ENCODE peak calls at places on chromosomes 12 and 14, in nine cellular contexts. F is mammary epithelial cell, K is tibial nerve, C is ovary, T is GM23338, V is choroid plexus epithelial cell, P is Peyer's patch, Z is fibroblast of lung, Y is brain microvascular endothelial cell. L is an unnamed sample.

GRCh38 chr14:32078030-32078793 is 1.1 kb downstream of the ARHGAP5 start:
- DNase-seq in T (peak; percentile 8), F (peak; percentile 59), V (peak; percentile 61), K (no peak), P (peak; percentile 74), Z (peak; percentile 55), C (peak; percentile 42), Y (peak; percentile 13), L (peak; percentile 33)

GRCh38 chr12:120495189-120495722 is 657 bp upstream of the DYNLL1 start:
- DNase-seq in Y (no peak), T (peak; percentile 28), C (peak; percentile 18), K (no peak), V (peak; percentile 11), F (peak; percentile 6), P (no peak), Z (no peak), L (no peak)

GRCh38 chr14:39426605-39427004 is 5.6 kb downstream of the FBXO33 start:
- DNase-seq in C (no peak), Y (peak; percentile 9), K (no peak), Z (peak; percentile 58), T (peak; percentile 53), P (no peak), V (peak; percentile 89), F (peak; percentile 31), L (peak; percentile 74)

GRCh38 chr12:109738209-109738608 is 24.6 kb downstream of the FAM222A start:
- DNase-seq in C (no peak), V (no peak), Y (no peak), K (peak; percentile 3), T (no peak), P (peak; percentile 44), Z (no peak), F (no peak), L (no peak)

GRCh38 chr12:102808412-102808811 is 108.6 kb downstream of the PAH start:
- DNase-seq in V (no peak), Y (no peak), P (no peak), Z (no peak), C (no peak), F (no peak), T (no peak), K (no peak), L (no peak)

GRCh38 chr14:73877790-73878189 is 8.9 kb upstream of the ZNF410 start:
- DNase-seq in V (no peak), Z (no peak), F (no peak), T (no peak), P (no peak), K (no peak), Y (no peak), C (no peak), L (no peak)

GRCh38 chr12:82176016-82176415 is 182.2 kb downstream of the CCDC59 start:
- DNase-seq in Y (peak; percentile 2), T (peak; percentile 4), Z (no peak), V (peak; percentile 1), C (no peak), K (no peak), P (no peak), F (no peak), L (no peak)

GRCh38 chr12:49049566-49050224 is 10.9 kb downstream of the KMT2D start:
- DNase-seq in Y (peak; percentile 77), F (no peak), K (no peak), P (peak; percentile 33), T (no peak), C (no peak), Z (peak; percentile 51), V (peak; percentile 81), L (peak; percentile 75)

GRCh38 chr12:4975574-4975973 is 65.9 kb downstream of the KCNA1 start:
- DNase-seq in F (no peak), V (no peak), Z (no peak), P (no peak), T (peak; percentile 46), C (no peak), Y (no peak), K (no peak), L (peak; percentile 7)

GRCh38 chr12:97167598-97167997 is 260.5 kb downstream of the NEDD1 start:
- DNase-seq in K (no peak), Z (no peak), P (no peak), F (peak; percentile 2), T (no peak), Y (no peak), C (no peak), V (no peak), L (no peak)

GRCh38 chr12:26274441-26275312 is 79.3 kb downstream of the SSPN start:
- DNase-seq in T (peak; percentile 8), P (peak; percentile 64), F (peak; percentile 100), Z (peak; percentile 98), Y (peak; percentile 99), C (peak; percentile 92), V (peak; percentile 100), K (peak; percentile 74), L (peak; percentile 99)

GRCh38 chr12:99680276-99680675 is 32.7 kb downstream of the GARIN6 start:
- DNase-seq in Z (no peak), V (no peak), F (no peak), T (no peak), C (no peak), K (no peak), Y (no peak), P (no peak), L (no peak)

GRCh38 chr14:102525213-102526143 is 15.9 kb upstream of the ANKRD9 start:
- DNase-seq in P (peak; percentile 51), Y (peak; percentile 59), T (no peak), F (peak; percentile 71), Z (peak; percentile 76), K (no peak), C (no peak), V (peak; percentile 74), L (peak; percentile 67)

GRCh38 chr14:99522934-99523660 is 41.9 kb downstream of the CCNK start:
- DNase-seq in Z (peak; percentile 25), F (no peak), T (no peak), C (no peak), Y (no peak), V (peak; percentile 38), P (no peak), K (no peak), L (no peak)

GRCh38 chr12:43776498-43776897 is 17.7 kb downstream of the IRAK4 start:
- DNase-seq in T (peak; percentile 71), Y (no peak), P (no peak), K (no peak), Z (peak; percentile 53), F (peak; percentile 13), V (peak; percentile 58), C (no peak), L (peak; percentile 40)

GRCh38 chr12:38124247-38125012 is 192.1 kb upstream of the ALG10B start:
- DNase-seq in K (no peak), F (no peak), V (no peak), Z (no peak), C (no peak), Y (no peak), T (no peak), P (no peak), L (no peak)

GRCh38 chr14:61102549-61103466 is 121.8 kb downstream of the SLC38A6 start:
- DNase-seq in Z (no peak), V (no peak), P (no peak), T (no peak), C (no peak), Y (no peak), K (no peak), F (no peak), L (no peak)

GRCh38 chr12:56220611-56221232 is 1.0 kb downstream of the RNF41 start:
- DNase-seq in F (peak; percentile 36), Z (peak; percentile 57), T (peak; percentile 52), C (no peak), K (no peak), Y (no peak), P (no peak), V (peak; percentile 69), L (peak; percentile 42)

GRCh38 chr12:131894313-131894860 is at the start of gene ULK1:
- DNase-seq in F (peak; percentile 79), Z (peak; percentile 90), Y (peak; percentile 75), K (peak; percentile 90), T (peak; percentile 95), C (peak; percentile 95), V (peak; percentile 89), P (peak; percentile 96), L (peak; percentile 76)

GRCh38 chr12:93803408-93803807 is 126.2 kb downstream of the CRADD start:
- DNase-seq in P (no peak), V (peak; percentile 87), C (no peak), T (no peak), F (peak; percentile 79), K (no peak), Y (no peak), Z (peak; percentile 88), L (peak; percentile 88)
- H3K4me3 ChIP-seq in P (no peak overlapping the region), V (no peak overlapping the region), C (no peak overlapping the region), T (no peak overlapping the region), F (no peak overlapping the region), K (no peak overlapping the region), Y (no peak overlapping the region), Z (peak overlapping the region; percentile 12), L (no peak overlapping the region)

GRCh38 chr12:10151621-10152020 is 20.3 kb downstream of the OLR1 start:
- DNase-seq in P (no peak), T (no peak), F (no peak), C (no peak), K (no peak), V (no peak), Z (no peak), Y (no peak), L (no peak)

GRCh38 chr12:10153271-10154144 is 18.4 kb downstream of the OLR1 start:
- DNase-seq in V (peak; percentile 81), T (peak; percentile 86), F (peak; percentile 43), C (peak; percentile 74), K (peak; percentile 38), Z (peak; percentile 81), P (peak; percentile 75), Y (peak; percentile 73), L (peak; percentile 62)

GRCh38 chr12:10143205-10143604 is 13.2 kb upstream of the CLEC7A start:
- DNase-seq in C (no peak), Y (peak; percentile 51), V (peak; percentile 58), Z (no peak), P (no peak), K (no peak), F (no peak), T (no peak), L (peak; percentile 5)

GRCh38 chr12:10147714-10148403 is 17.9 kb upstream of the CLEC7A start:
- DNase-seq in T (no peak), V (no peak), C (no peak), Y (no peak), F (no peak), P (no peak), Z (no peak), K (no peak), L (no peak)
- TF ChIP-seq CTCF in T (no peak), V (no peak), C (no peak), Y (no peak), F (no peak), P (no peak), Z (no peak), K (no peak), L (no peak)

GRCh38 chr14:65703996-65704395 is 291.5 kb downstream of the FUT8 start:
- DNase-seq in C (no peak), K (no peak), Z (peak; percentile 44), P (no peak), T (peak; percentile 21), Y (no peak), F (no peak), V (peak; percentile 4), L (peak; percentile 3)
- H3K4me3 ChIP-seq in C (no peak overlapping the region), K (no peak overlapping the region), Z (no peak overlapping the region), P (no peak overlapping the region), T (no peak overlapping the region), Y (no peak overlapping the region), F (no peak overlapping the region), V (no peak overlapping the region), L (no peak overlapping the region)

DNA sequence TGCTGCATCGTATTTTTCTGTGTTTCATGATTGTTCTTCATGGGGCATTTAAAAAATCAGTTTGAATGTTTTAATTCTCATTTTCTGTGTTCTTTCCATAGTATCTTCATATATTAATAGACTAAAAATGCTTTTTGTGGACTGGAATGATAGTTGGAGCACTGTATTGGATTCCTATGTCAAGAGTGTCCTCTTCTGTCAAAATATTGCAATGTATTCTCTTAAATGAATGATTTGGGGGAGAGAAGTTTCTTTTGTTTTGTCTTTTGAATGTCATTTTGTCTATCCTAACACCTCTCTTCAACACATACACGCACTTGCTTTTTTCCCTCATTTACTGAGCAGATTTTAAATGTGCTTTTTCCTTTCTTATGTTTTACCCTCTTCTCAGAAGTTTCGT is 4.7 kb upstream of the EIF2S3B start:
- DNase-seq in F (peak; percentile 9), P (no peak), C (no peak), Y (no peak), Z (peak; percentile 44), K (no peak), V (peak; percentile 68), T (no peak), L (peak; percentile 20)
- TF ChIP-seq CTCF in F (peak; percentile 40), P (peak; percentile 16), C (no peak), Y (peak; percentile 14), Z (peak; percentile 43), K (no peak), V (peak; percentile 61), T (no peak), L (peak; percentile 25)